ENCODE peak calls at places on chromosomes 12 and 14, in four cellular contexts. One of them, this sample, is unnamed.

GRCh38 chr14:101554991-101555668 is 6.2 kb upstream of the DIO3 start:
- DNase-seq in stimulated activated CD8-positive, alpha-beta memory T cell treated with anti-CD3 and anti-CD28 coated beads, Interleukin-4, amount 100 ng/mL, for 1 hour: no peak
- DNase-seq in activated naive CD4-positive, alpha-beta T cell: no peak
- DNase-seq in NCI-H1417: no peak
- DNase-seq in this sample: no peak

GRCh38 chr14:23055621-23056256 is 1.6 kb downstream of the CDH24 start:
- DNase-seq in stimulated activated CD8-positive, alpha-beta memory T cell treated with anti-CD3 and anti-CD28 coated beads, Interleukin-4, amount 100 ng/mL, for 1 hour: no peak
- DNase-seq in activated naive CD4-positive, alpha-beta T cell: no peak
- DNase-seq in NCI-H1417: no peak
- DNase-seq in this sample: no peak

GRCh38 chr14:36238666-36239363 is 62.3 kb upstream of the PTCSC3 start:
- DNase-seq in stimulated activated CD8-positive, alpha-beta memory T cell treated with anti-CD3 and anti-CD28 coated beads, Interleukin-4, amount 100 ng/mL, for 1 hour: no peak
- DNase-seq in activated naive CD4-positive, alpha-beta T cell: no peak
- DNase-seq in NCI-H1417: no peak
- DNase-seq in this sample: no peak

GRCh38 chr14:92973265-92973797 is 50.4 kb downstream of the CHGA start:
- DNase-seq in stimulated activated CD8-positive, alpha-beta memory T cell treated with anti-CD3 and anti-CD28 coated beads, Interleukin-4, amount 100 ng/mL, for 1 hour: no peak
- DNase-seq in activated naive CD4-positive, alpha-beta T cell: no peak
- DNase-seq in NCI-H1417: peak
- DNase-seq in this sample: no peak

GRCh38 chr14:26394114-26394855 is 203.5 kb downstream of the NOVA1 start:
- DNase-seq in stimulated activated CD8-positive, alpha-beta memory T cell treated with anti-CD3 and anti-CD28 coated beads, Interleukin-4, amount 100 ng/mL, for 1 hour: no peak
- DNase-seq in activated naive CD4-positive, alpha-beta T cell: no peak
- DNase-seq in NCI-H1417: peak
- DNase-seq in this sample: no peak

GRCh38 chr12:47888127-47888819 is 16.5 kb downstream of the VDR start:
- DNase-seq in stimulated activated CD8-positive, alpha-beta memory T cell treated with anti-CD3 and anti-CD28 coated beads, Interleukin-4, amount 100 ng/mL, for 1 hour: no peak
- DNase-seq in activated naive CD4-positive, alpha-beta T cell: no peak
- DNase-seq in NCI-H1417: no peak
- DNase-seq in this sample: no peak

GRCh38 chr12:14828896-14829295 is 14.4 kb downstream of the ART4 start:
- DNase-seq in stimulated activated CD8-positive, alpha-beta memory T cell treated with anti-CD3 and anti-CD28 coated beads, Interleukin-4, amount 100 ng/mL, for 1 hour: no peak
- DNase-seq in activated naive CD4-positive, alpha-beta T cell: no peak
- DNase-seq in NCI-H1417: no peak
- DNase-seq in this sample: no peak

GRCh38 chr12:94982456-94982855 is 21.0 kb downstream of the NDUFA12 start:
- DNase-seq in stimulated activated CD8-positive, alpha-beta memory T cell treated with anti-CD3 and anti-CD28 coated beads, Interleukin-4, amount 100 ng/mL, for 1 hour: no peak
- DNase-seq in activated naive CD4-positive, alpha-beta T cell: no peak
- DNase-seq in NCI-H1417: no peak
- DNase-seq in this sample: no peak

This sample was measured in cortex of kidney.